ENCODE peak calls at places on chromosomes 16 and 17, in four cellular contexts. K is HCT116, D is brain microvascular endothelial cell, A is ascending aorta. H is an unnamed sample.

GRCh38 chr16:70341600-70341999 is 5.1 kb upstream of the DDX19A start:
- DNase-seq in K (no peak), A (no peak), D (no peak), H (no peak)

GRCh38 chr17:15913826-15914225 is 31.1 kb upstream of the ADORA2B start:
- DNase-seq in D (no peak), K (no peak), A (no peak), H (no peak)

GRCh38 chr17:8294814-8295316 is 335 bp downstream of the SLC25A35 start:
- DNase-seq in D (no peak), A (no peak), K (no peak), H (no peak)

GRCh38 chr16:29897333-29897732 is 2.0 kb downstream of the SEZ6L2 start:
- DNase-seq in A (no peak), K (no peak), D (no peak), H (no peak)

GRCh38 chr17:72976971-72977767 is 115.3 kb downstream of the SLC39A11 start:
- DNase-seq in A (peak), K (peak), D (peak), H (peak)

GRCh38 chr16:105521-105920 is 27.5 kb downstream of the MPG start:
- DNase-seq in A (no peak), K (no peak), D (no peak), H (no peak)

GRCh38 chr16:84423416-84423837 is 55.1 kb downstream of the ATP2C2 start:
- DNase-seq in K (peak), D (peak), A (no peak), H (peak)

GRCh38 chr16:17748005-17748719 is 277.4 kb upstream of the XYLT1 start:
- DNase-seq in D (no peak), K (no peak), A (no peak), H (no peak)

GRCh38 chr17:50059256-50059655 is 3.3 kb downstream of the ITGA3 start:
- DNase-seq in A (no peak), K (no peak), D (no peak), H (no peak)

GRCh38 chr16:85906349-85906748 is 7.4 kb downstream of the IRF8 start:
- DNase-seq in D (no peak), K (no peak), A (no peak), H (no peak)

GRCh38 chr17:27466748-27467375 is 10.6 kb downstream of the KSR1 start:
- DNase-seq in A (no peak), D (no peak), K (no peak), H (no peak)

GRCh38 chr17:1590031-1590746 is 27.6 kb upstream of the PITPNA start:
- DNase-seq in A (peak), K (peak), D (peak), H (peak)

GRCh38 chr16:15866451-15866850 is 9.6 kb upstream of the MYH11 start:
- DNase-seq in K (no peak), D (no peak), A (no peak), H (peak)

GRCh38 chr16:22183901-22184614 is 21.8 kb downstream of the SDR42E2 start:
- DNase-seq in K (no peak), D (no peak), A (no peak), H (no peak)

GRCh38 chr17:48180842-48181241 is 73.3 kb downstream of the SNX11 start:
- DNase-seq in A (no peak), D (no peak), K (no peak), H (no peak)

GRCh38 chr16:4414187-4414909 is 2.0 kb downstream of the CORO7 start:
- DNase-seq in A (no peak), D (no peak), K (no peak), H (no peak)

GRCh38 chr16:27706803-27707685 is 157.1 kb downstream of the KATNIP start:
- DNase-seq in K (no peak), D (no peak), A (no peak), H (no peak)

GRCh38 chr16:17666293-17666692 is 195.5 kb upstream of the XYLT1 start:
- DNase-seq in D (no peak), A (no peak), K (no peak), H (no peak)

GRCh38 chr17:142102-142661 is 4.8 kb downstream of the SCGB1C2 start:
- DNase-seq in A (peak), D (peak), K (peak), H (no peak)

GRCh38 chr17:50675190-50675589 is 32.5 kb downstream of the ANKRD40 start:
- DNase-seq in D (no peak), K (no peak), A (no peak), H (no peak)

GRCh38 chr16:48619547-48619946 is 9.6 kb upstream of the N4BP1 start:
- DNase-seq in A (no peak), K (no peak), D (no peak), H (no peak)

GRCh38 chr17:29711588-29712385 is 89.1 kb upstream of the CORO6 start:
- DNase-seq in D (no peak), K (no peak), A (no peak), H (no peak)

GRCh38 chr16:54355251-54355650 is 68.7 kb upstream of the IRX3 start:
- DNase-seq in K (no peak), A (no peak), D (peak), H (peak)

GRCh38 chr17:4297351-4297750 is 33.6 kb upstream of the ANKFY1 start:
- DNase-seq in D (no peak), K (no peak), A (no peak), H (no peak)

GRCh38 chr17:1203111-1203966 is 23.6 kb upstream of the ABR start:
- DNase-seq in A (peak), D (peak), K (no peak), H (peak)

GRCh38 chr17:69669441-69670178 is 255.1 kb downstream of the MAP2K6 start:
- DNase-seq in K (no peak), D (no peak), A (no peak), H (peak)

GRCh38 chr16:57667526-57668258 is 414 bp upstream of the ADGRG3 start:
- DNase-seq in K (no peak), D (peak), A (peak), H (no peak)

GRCh38 chr16:28165549-28166046 is 46.2 kb downstream of the XPO6 start:
- DNase-seq in D (no peak), A (no peak), K (no peak), H (no peak)

GRCh38 chr17:37643829-37644228 is 583 bp upstream of the DDX52 start:
- DNase-seq in D (no peak), A (no peak), K (no peak), H (no peak)

GRCh38 chr16:1464196-1464893 is 10.5 kb downstream of the CLCN7 start:
- DNase-seq in D (no peak), K (no peak), A (no peak), H (no peak)

GRCh38 chr17:58172369-58173071 is 5.7 kb downstream of the OR4D2 start:
- DNase-seq in D (peak), A (no peak), K (peak), H (peak)
- TF ChIP-seq CTCF in D (peak), A (no peak), K (peak), H (peak)

GRCh38 chr16:67444259-67445125 is 13.6 kb downstream of the HSD11B2 start:
- DNase-seq in A (no peak), D (no peak), K (no peak), H (no peak)
- H3K4me3 ChIP-seq in A (no peak), D (no peak), K (no peak), H (no peak)

DNA sequence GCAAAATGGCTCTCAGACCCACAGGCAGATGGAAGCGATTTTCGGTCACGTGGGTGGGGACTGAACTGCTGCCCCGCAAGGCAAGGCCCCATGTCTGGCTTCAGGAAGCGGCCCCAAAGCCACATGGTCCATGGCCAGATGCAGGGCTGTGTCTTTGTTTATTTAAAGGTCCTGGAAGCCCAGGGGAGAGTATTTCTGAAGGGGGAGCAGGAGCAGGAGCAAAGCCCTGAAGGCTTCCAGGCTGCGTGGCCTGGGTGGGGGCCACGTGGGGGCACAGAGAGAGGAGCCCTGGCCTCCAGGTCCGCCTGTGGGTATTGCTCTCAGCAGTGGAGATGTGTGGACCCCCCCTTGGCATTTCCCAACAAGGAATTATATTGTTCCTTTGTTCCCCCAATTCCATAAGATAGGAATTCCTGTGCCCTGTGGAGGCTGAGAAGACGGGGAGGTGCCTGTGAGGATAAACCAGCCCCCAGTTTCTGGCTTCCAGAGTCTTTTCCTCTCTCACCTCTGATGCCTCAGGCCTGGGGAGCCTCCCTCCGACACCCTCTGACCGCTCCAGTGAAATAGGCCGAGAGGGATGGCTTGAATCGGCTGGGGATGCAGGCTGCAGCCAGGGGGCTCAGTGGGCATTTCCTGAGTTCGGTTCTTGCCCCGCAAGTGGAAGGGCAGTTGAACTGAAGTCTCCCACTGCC is 339.2 kb downstream of the SEC14L1 start:
- DNase-seq in K (no peak), D (no peak), A (no peak), H (peak)
- TF ChIP-seq CTCF in K (no peak), D (peak), A (no peak), H (no peak)

DNA sequence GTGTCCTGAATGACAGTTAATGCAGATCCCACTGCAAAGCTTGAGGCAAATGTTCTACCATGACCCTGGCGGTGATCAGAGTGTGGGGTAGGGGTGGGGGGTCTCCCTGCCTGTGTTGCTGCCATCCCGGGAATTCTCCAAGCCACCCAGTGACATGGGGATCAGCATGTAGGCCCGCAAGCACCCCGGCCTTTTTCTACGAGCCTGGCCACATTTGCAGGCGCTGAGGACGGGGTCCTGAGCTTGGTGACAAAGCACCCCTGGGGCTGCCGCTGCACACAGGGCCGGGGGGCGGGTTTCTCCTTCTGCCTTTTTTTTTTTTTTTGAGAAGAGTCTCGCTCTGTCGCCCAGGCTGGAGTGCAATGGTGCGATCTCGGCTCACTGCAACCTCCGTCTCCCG is 35.8 kb downstream of the SLC7A5 start:
- DNase-seq in A (no peak), D (no peak), K (no peak), H (no peak)
- H3K4me3 ChIP-seq in A (no peak), D (no peak), K (no peak), H (no peak)